ENCODE peak calls at places on chromosomes 2 and 18, in five cellular contexts. One of them, this sample, is unnamed.

GRCh38 chr2:199434555-199434954 is 23.2 kb downstream of the SATB2 start:
- DNase-seq in HCT116: no peak
- DNase-seq in fibroblast of lung: no peak
- DNase-seq in hepatocyte: no peak
- DNase-seq in PC-3: no peak
- DNase-seq in this sample: no peak

GRCh38 chr2:181554511-181554910 is 97.3 kb downstream of the ITGA4 start:
- DNase-seq in HCT116: no peak
- DNase-seq in fibroblast of lung: no peak
- DNase-seq in hepatocyte: no peak
- DNase-seq in PC-3: peak
- DNase-seq in this sample: no peak

GRCh38 chr2:176111891-176112374 is 4.6 kb upstream of the HOXD10 start:
- DNase-seq in HCT116: no peak
- DNase-seq in fibroblast of lung: no peak
- DNase-seq in hepatocyte: no peak
- DNase-seq in PC-3: no peak
- DNase-seq in this sample: no peak

GRCh38 chr2:26651458-26652155 is 10.4 kb upstream of the CIB4 start:
- DNase-seq in HCT116: no peak
- DNase-seq in fibroblast of lung: no peak
- DNase-seq in hepatocyte: no peak
- DNase-seq in PC-3: no peak
- DNase-seq in this sample: no peak

GRCh38 chr2:168243061-168243460 is 4.3 kb downstream of the STK39 start:
- DNase-seq in HCT116: no peak
- DNase-seq in fibroblast of lung: no peak
- DNase-seq in hepatocyte: no peak
- DNase-seq in PC-3: peak
- DNase-seq in this sample: no peak

GRCh38 chr2:232984451-232985207 is 28.4 kb downstream of the NGEF start:
- DNase-seq in HCT116: no peak
- DNase-seq in fibroblast of lung: no peak
- DNase-seq in hepatocyte: no peak
- DNase-seq in PC-3: no peak
- DNase-seq in this sample: no peak

GRCh38 chr2:143026411-143027054 is 102.7 kb upstream of the ARHGAP15 start:
- DNase-seq in HCT116: no peak
- DNase-seq in fibroblast of lung: no peak
- DNase-seq in hepatocyte: peak
- DNase-seq in PC-3: no peak
- DNase-seq in this sample: no peak

GRCh38 chr2:172200495-172201085 is 97.9 kb upstream of the DLX2 start:
- DNase-seq in HCT116: peak
- DNase-seq in fibroblast of lung: peak
- DNase-seq in hepatocyte: no peak
- DNase-seq in PC-3: peak
- DNase-seq in this sample: no peak

GRCh38 chr2:172335731-172336130 is 91.7 kb upstream of the ITGA6 start:
- DNase-seq in HCT116: no peak
- DNase-seq in fibroblast of lung: no peak
- DNase-seq in hepatocyte: peak
- DNase-seq in PC-3: no peak
- DNase-seq in this sample: no peak

GRCh38 chr2:63195310-63195709 is 144.7 kb downstream of the OTX1 start:
- DNase-seq in HCT116: no peak
- DNase-seq in fibroblast of lung: no peak
- DNase-seq in hepatocyte: no peak
- DNase-seq in PC-3: no peak
- DNase-seq in this sample: no peak

GRCh38 chr2:32553829-32554432 is 73.9 kb upstream of the TTC27 start:
- DNase-seq in HCT116: peak
- DNase-seq in fibroblast of lung: peak
- DNase-seq in hepatocyte: peak
- DNase-seq in PC-3: peak
- DNase-seq in this sample: peak

GRCh38 chr2:112118148-112118547 is 20.0 kb upstream of the FBLN7 start:
- DNase-seq in HCT116: no peak
- DNase-seq in fibroblast of lung: no peak
- DNase-seq in hepatocyte: no peak
- DNase-seq in PC-3: no peak
- DNase-seq in this sample: no peak

GRCh38 chr18:79583984-79584401 is 95.6 kb upstream of the CTDP1 start:
- DNase-seq in HCT116: no peak
- DNase-seq in fibroblast of lung: no peak
- DNase-seq in hepatocyte: no peak
- DNase-seq in PC-3: no peak
- DNase-seq in this sample: no peak

GRCh38 chr2:10963155-10963554 is 51.4 kb downstream of the KCNF1 start:
- DNase-seq in HCT116: no peak
- DNase-seq in fibroblast of lung: peak
- DNase-seq in hepatocyte: no peak
- DNase-seq in PC-3: no peak
- DNase-seq in this sample: peak

GRCh38 chr2:125240870-125241269 is 1215.8 kb downstream of the CNTNAP5 start:
- DNase-seq in HCT116: no peak
- DNase-seq in fibroblast of lung: no peak
- DNase-seq in hepatocyte: no peak
- DNase-seq in PC-3: no peak
- DNase-seq in this sample: no peak

GRCh38 chr18:41372266-41372665 is 582.8 kb upstream of the PIK3C3 start:
- DNase-seq in HCT116: no peak
- DNase-seq in fibroblast of lung: no peak
- DNase-seq in hepatocyte: no peak
- DNase-seq in PC-3: no peak
- DNase-seq in this sample: no peak

GRCh38 chr2:240126731-240127130 is 9.4 kb downstream of the COPS9 start:
- DNase-seq in HCT116: no peak
- DNase-seq in fibroblast of lung: no peak
- DNase-seq in hepatocyte: no peak
- DNase-seq in PC-3: no peak
- DNase-seq in this sample: no peak

GRCh38 chr18:52716926-52717325 is 376.9 kb downstream of the DCC start:
- DNase-seq in HCT116: no peak
- DNase-seq in fibroblast of lung: peak
- DNase-seq in hepatocyte: peak
- DNase-seq in PC-3: peak
- DNase-seq in this sample: peak

GRCh38 chr2:112182581-112183034 is 44.4 kb downstream of the FBLN7 start:
- DNase-seq in HCT116: no peak
- DNase-seq in fibroblast of lung: no peak
- DNase-seq in hepatocyte: no peak
- DNase-seq in PC-3: no peak
- DNase-seq in this sample: no peak

GRCh38 chr2:111247491-111247890 is 126.8 kb downstream of the BCL2L11 start:
- DNase-seq in HCT116: no peak
- DNase-seq in fibroblast of lung: no peak
- DNase-seq in hepatocyte: no peak
- DNase-seq in PC-3: no peak
- DNase-seq in this sample: no peak

GRCh38 chr2:190791983-190792575 is 88.5 kb upstream of the GLS start:
- DNase-seq in HCT116: no peak
- DNase-seq in fibroblast of lung: peak
- DNase-seq in hepatocyte: no peak
- DNase-seq in PC-3: peak
- DNase-seq in this sample: no peak

GRCh38 chr2:50449306-50449705 is 582.6 kb downstream of the NRXN1 start:
- DNase-seq in HCT116: no peak
- DNase-seq in fibroblast of lung: no peak
- DNase-seq in hepatocyte: no peak
- DNase-seq in PC-3: peak
- DNase-seq in this sample: peak

GRCh38 chr2:240605867-240606743 is 19.2 kb upstream of the GPR35 start:
- DNase-seq in HCT116: no peak
- DNase-seq in fibroblast of lung: no peak
- DNase-seq in hepatocyte: no peak
- DNase-seq in PC-3: no peak
- DNase-seq in this sample: no peak

GRCh38 chr2:86038291-86039081 is 67.2 kb downstream of the POLR1A start:
- DNase-seq in HCT116: no peak
- DNase-seq in fibroblast of lung: peak
- DNase-seq in hepatocyte: no peak
- DNase-seq in PC-3: no peak
- DNase-seq in this sample: peak

GRCh38 chr18:59454909-59455727 is 96.1 kb upstream of the LMAN1 start:
- DNase-seq in HCT116: no peak
- DNase-seq in fibroblast of lung: no peak
- DNase-seq in hepatocyte: peak
- DNase-seq in PC-3: no peak
- DNase-seq in this sample: no peak

GRCh38 chr2:38106420-38107182 is 30.6 kb upstream of the CYP1B1 start:
- DNase-seq in HCT116: no peak
- DNase-seq in fibroblast of lung: peak
- DNase-seq in hepatocyte: peak
- DNase-seq in PC-3: peak
- DNase-seq in this sample: peak

GRCh38 chr18:13268035-13268700 is 49.6 kb downstream of the LDLRAD4 start:
- DNase-seq in HCT116: no peak
- DNase-seq in fibroblast of lung: peak
- DNase-seq in hepatocyte: peak
- DNase-seq in PC-3: no peak
- DNase-seq in this sample: peak

GRCh38 chr2:109339519-109339991 is 210.6 kb downstream of the SH3RF3 start:
- DNase-seq in HCT116: no peak
- DNase-seq in fibroblast of lung: peak
- DNase-seq in hepatocyte: no peak
- DNase-seq in PC-3: peak
- DNase-seq in this sample: peak

GRCh38 chr2:23940976-23941605 is 828 bp downstream of the UBXN2A start:
- DNase-seq in HCT116: no peak
- DNase-seq in fibroblast of lung: peak
- DNase-seq in hepatocyte: no peak
- DNase-seq in PC-3: peak
- DNase-seq in this sample: peak

GRCh38 chr2:207478572-207478971 is 51.2 kb upstream of the CREB1 start:
- DNase-seq in HCT116: no peak
- DNase-seq in fibroblast of lung: no peak
- DNase-seq in hepatocyte: no peak
- DNase-seq in PC-3: no peak
- DNase-seq in this sample: no peak

GRCh38 chr2:207480521-207481034 is 49.2 kb upstream of the CREB1 start:
- DNase-seq in HCT116: no peak
- DNase-seq in fibroblast of lung: no peak
- DNase-seq in hepatocyte: no peak
- DNase-seq in PC-3: no peak
- DNase-seq in this sample: no peak

GRCh38 chr2:207479198-207479785 is 50.5 kb upstream of the CREB1 start:
- DNase-seq in HCT116: no peak
- DNase-seq in fibroblast of lung: peak
- DNase-seq in hepatocyte: no peak
- DNase-seq in PC-3: peak
- DNase-seq in this sample: peak

GRCh38 chr2:207475546-207475945 is 54.2 kb upstream of the CREB1 start:
- DNase-seq in HCT116: no peak
- DNase-seq in fibroblast of lung: no peak
- DNase-seq in hepatocyte: no peak
- DNase-seq in PC-3: peak
- DNase-seq in this sample: peak

GRCh38 chr2:207477896-207478295 is 51.9 kb upstream of the CREB1 start:
- DNase-seq in HCT116: no peak
- DNase-seq in fibroblast of lung: no peak
- DNase-seq in hepatocyte: no peak
- DNase-seq in PC-3: no peak
- DNase-seq in this sample: no peak
- H3K27ac ChIP-seq in HCT116: no peak
- H3K27ac ChIP-seq in fibroblast of lung: no peak
- H3K27ac ChIP-seq in hepatocyte: no peak
- H3K27ac ChIP-seq in PC-3: no peak
- H3K27ac ChIP-seq in this sample: no peak

GRCh38 chr18:35756506-35757117 is 175.1 kb downstream of the GALNT1 start:
- DNase-seq in HCT116: peak
- DNase-seq in fibroblast of lung: peak
- DNase-seq in hepatocyte: peak
- DNase-seq in PC-3: peak
- DNase-seq in this sample: peak
- H2AFZ ChIP-seq in HCT116: peak
- H2AFZ ChIP-seq in fibroblast of lung: no peak
- H2AFZ ChIP-seq in hepatocyte: no peak
- H2AFZ ChIP-seq in PC-3: no peak
- H2AFZ ChIP-seq in this sample: no peak

GRCh38 chr18:77164026-77164425 is 31.4 kb upstream of the MBP start:
- DNase-seq in HCT116: no peak
- DNase-seq in fibroblast of lung: no peak
- DNase-seq in hepatocyte: no peak
- DNase-seq in PC-3: no peak
- DNase-seq in this sample: no peak

GRCh38 chr18:77161954-77162353 is 29.4 kb upstream of the MBP start:
- DNase-seq in HCT116: no peak
- DNase-seq in fibroblast of lung: no peak
- DNase-seq in hepatocyte: no peak
- DNase-seq in PC-3: peak
- DNase-seq in this sample: no peak

GRCh38 chr18:77164762-77165485 is 32.3 kb upstream of the MBP start:
- DNase-seq in HCT116: no peak
- DNase-seq in fibroblast of lung: no peak
- DNase-seq in hepatocyte: no peak
- DNase-seq in PC-3: no peak
- DNase-seq in this sample: no peak

GRCh38 chr18:77160515-77160914 is 27.9 kb upstream of the MBP start:
- DNase-seq in HCT116: no peak
- DNase-seq in fibroblast of lung: no peak
- DNase-seq in hepatocyte: no peak
- DNase-seq in PC-3: no peak
- DNase-seq in this sample: no peak

DNA sequence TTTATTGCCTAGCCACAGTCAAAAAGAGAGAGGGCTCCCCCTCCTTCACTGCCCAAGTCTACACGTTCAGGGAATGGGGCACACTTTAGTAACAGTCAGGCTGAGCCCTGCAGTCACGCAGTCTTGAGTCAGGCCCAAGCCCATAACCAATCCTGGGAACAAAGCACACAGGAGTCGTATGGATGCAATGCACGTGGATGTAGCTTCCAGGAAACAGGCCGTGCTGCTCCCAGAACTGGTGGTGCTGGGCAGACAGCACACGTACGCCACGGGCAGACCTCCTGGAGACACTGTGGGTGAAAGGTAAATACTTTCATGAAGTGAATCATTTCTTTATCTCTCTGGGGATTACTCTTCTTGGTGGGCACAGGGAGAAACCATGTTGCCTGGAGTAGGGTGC is 30.0 kb upstream of the MBP start:
- DNase-seq in HCT116: no peak
- DNase-seq in fibroblast of lung: no peak
- DNase-seq in hepatocyte: peak
- DNase-seq in PC-3: peak
- DNase-seq in this sample: no peak
- H3K27ac ChIP-seq in HCT116: no peak
- H3K27ac ChIP-seq in fibroblast of lung: no peak
- H3K27ac ChIP-seq in hepatocyte: peak
- H3K27ac ChIP-seq in PC-3: no peak
- H3K27ac ChIP-seq in this sample: no peak

DNA sequence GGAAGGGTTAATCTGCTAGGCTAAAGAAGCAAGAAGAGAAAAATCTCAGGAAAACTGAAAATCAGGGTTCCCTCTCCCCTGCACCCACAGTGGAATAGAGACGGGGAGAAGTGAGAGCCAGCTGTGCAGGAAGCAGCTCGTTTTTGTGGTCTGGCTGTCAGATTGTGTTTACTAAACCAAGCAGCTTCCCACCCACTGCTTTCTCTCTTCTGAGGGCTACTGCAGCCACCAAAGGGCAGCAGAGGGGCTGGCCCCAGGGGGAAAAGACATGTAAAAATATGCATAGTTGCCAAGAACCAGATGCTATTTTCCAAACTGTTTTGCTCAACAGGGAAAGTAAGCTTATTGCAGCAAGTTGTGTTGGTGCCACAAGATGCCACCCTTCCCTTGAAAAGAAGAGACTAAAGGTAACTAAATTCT is 72.6 kb upstream of the THUMPD2 start:
- DNase-seq in HCT116: no peak
- DNase-seq in fibroblast of lung: peak
- DNase-seq in hepatocyte: peak
- DNase-seq in PC-3: peak
- DNase-seq in this sample: peak
- H2AFZ ChIP-seq in HCT116: no peak
- H2AFZ ChIP-seq in fibroblast of lung: no peak
- H2AFZ ChIP-seq in hepatocyte: no peak
- H2AFZ ChIP-seq in PC-3: peak
- H2AFZ ChIP-seq in this sample: no peak

This sample was measured in astrocyte.